ENCODE peak calls at places on chromosomes 5 and 9, in six cellular contexts. P is heart left ventricle, S is tibial artery, W is brain microvascular endothelial cell, X is mammary epithelial cell, G is IMR-90. M is an unnamed sample.

GRCh38 chr9:133275105-133276000 is at the start of gene ABO:
- DNase-seq in P (peak), S (no peak), W (no peak), X (no peak), G (no peak), M (no peak)

GRCh38 chr5:59342181-59342580 is 551.3 kb downstream of the PDE4D start:
- DNase-seq in P (no peak), S (no peak), W (peak), X (no peak), G (no peak), M (no peak)

GRCh38 chr5:42701660-42702059 is 55.0 kb upstream of the CCDC152 start:
- DNase-seq in P (no peak), S (no peak), W (no peak), X (no peak), G (no peak), M (no peak)

GRCh38 chr5:8340739-8341344 is 471.9 kb downstream of the MTRR start:
- DNase-seq in P (no peak), S (no peak), W (peak), X (peak), G (peak), M (peak)

GRCh38 chr5:168430303-168430702 is 56.0 kb upstream of the RARS1 start:
- DNase-seq in P (no peak), S (no peak), W (no peak), X (no peak), G (no peak), M (no peak)

GRCh38 chr9:109258619-109259321 is 62.1 kb downstream of the EPB41L4B start:
- DNase-seq in P (no peak), S (no peak), W (no peak), X (no peak), G (no peak), M (no peak)

GRCh38 chr9:133763272-133764183 is 25.4 kb upstream of the SARDH start:
- DNase-seq in P (no peak), S (no peak), W (peak), X (no peak), G (peak), M (no peak)

GRCh38 chr9:126173929-126174328 is 152.7 kb upstream of the MVB12B start:
- DNase-seq in P (no peak), S (no peak), W (no peak), X (no peak), G (no peak), M (no peak)

GRCh38 chr9:136558373-136558772 is 12.5 kb upstream of the NOTCH1 start:
- DNase-seq in P (no peak), S (no peak), W (no peak), X (peak), G (no peak), M (no peak)

GRCh38 chr9:124182741-124183140 is 75.0 kb upstream of the NEK6 start:
- DNase-seq in P (no peak), S (no peak), W (no peak), X (no peak), G (no peak), M (no peak)

GRCh38 chr5:76402251-76402879 is 720 bp upstream of the IQGAP2 start:
- DNase-seq in P (peak), S (peak), W (no peak), X (no peak), G (no peak), M (peak)

GRCh38 chr5:83467315-83468044 is 4.1 kb upstream of the VCAN start:
- DNase-seq in P (peak), S (peak), W (peak), X (no peak), G (peak), M (no peak)

GRCh38 chr9:72527801-72528195 is 6.4 kb downstream of the TMC1 start:
- DNase-seq in P (no peak), S (no peak), W (no peak), X (no peak), G (no peak), M (no peak)

GRCh38 chr5:107486489-107486888 is 184.2 kb downstream of the EFNA5 start:
- DNase-seq in P (no peak), S (no peak), W (peak), X (peak), G (peak), M (peak)

GRCh38 chr9:114849450-114849849 is 43.6 kb upstream of the TNFSF15 start:
- DNase-seq in P (no peak), S (no peak), W (no peak), X (no peak), G (no peak), M (no peak)

GRCh38 chr9:75930766-75931311 is 40.4 kb downstream of the PCSK5 start:
- DNase-seq in P (no peak), S (no peak), W (no peak), X (no peak), G (no peak), M (no peak)

GRCh38 chr5:92560698-92561361 is 1020.2 kb downstream of the NR2F1-AS1 start:
- DNase-seq in P (no peak), S (no peak), W (peak), X (no peak), G (peak), M (no peak)

GRCh38 chr5:77379558-77380061 is 112.5 kb downstream of the WDR41 start:
- DNase-seq in P (no peak), S (no peak), W (no peak), X (no peak), G (no peak), M (peak)

GRCh38 chr9:38068866-38069628 is at the start of gene SHB:
- DNase-seq in P (peak), S (peak), W (peak), X (peak), G (peak), M (peak)

GRCh38 chr5:149387982-149388381 is 8.9 kb upstream of the IL17B start:
- DNase-seq in P (no peak), S (no peak), W (peak), X (no peak), G (peak), M (no peak)

GRCh38 chr5:68406767-68407232 is 191.2 kb downstream of the PIK3R1 start:
- DNase-seq in P (no peak), S (no peak), W (no peak), X (no peak), G (no peak), M (peak)

GRCh38 chr5:96726802-96727201 is 64.6 kb downstream of the CAST start:
- DNase-seq in P (no peak), S (no peak), W (no peak), X (no peak), G (no peak), M (no peak)

GRCh38 chr9:6759114-6759977 is 1.6 kb downstream of the KDM4C start:
- DNase-seq in P (no peak), S (no peak), W (peak), X (peak), G (peak), M (peak)

GRCh38 chr9:109072133-109072692 is 47.5 kb downstream of the TMEM245 start:
- DNase-seq in P (no peak), S (no peak), W (no peak), X (no peak), G (no peak), M (no peak)

GRCh38 chr5:171386861-171387254 is 791 bp upstream of the NPM1 start:
- DNase-seq in P (no peak), S (no peak), W (no peak), X (no peak), G (peak), M (peak)

GRCh38 chr5:171388816-171389168 is 1.1 kb downstream of the NPM1 start:
- DNase-seq in P (no peak), S (no peak), W (no peak), X (no peak), G (no peak), M (peak)

GRCh38 chr5:171386006-171386671 is 1.5 kb upstream of the NPM1 start:
- DNase-seq in P (no peak), S (no peak), W (no peak), X (no peak), G (no peak), M (no peak)

GRCh38 chr5:171387255-171387969 is at the start of gene NPM1:
- DNase-seq in P (peak), S (peak), W (peak), X (peak), G (peak), M (peak)

DNA sequence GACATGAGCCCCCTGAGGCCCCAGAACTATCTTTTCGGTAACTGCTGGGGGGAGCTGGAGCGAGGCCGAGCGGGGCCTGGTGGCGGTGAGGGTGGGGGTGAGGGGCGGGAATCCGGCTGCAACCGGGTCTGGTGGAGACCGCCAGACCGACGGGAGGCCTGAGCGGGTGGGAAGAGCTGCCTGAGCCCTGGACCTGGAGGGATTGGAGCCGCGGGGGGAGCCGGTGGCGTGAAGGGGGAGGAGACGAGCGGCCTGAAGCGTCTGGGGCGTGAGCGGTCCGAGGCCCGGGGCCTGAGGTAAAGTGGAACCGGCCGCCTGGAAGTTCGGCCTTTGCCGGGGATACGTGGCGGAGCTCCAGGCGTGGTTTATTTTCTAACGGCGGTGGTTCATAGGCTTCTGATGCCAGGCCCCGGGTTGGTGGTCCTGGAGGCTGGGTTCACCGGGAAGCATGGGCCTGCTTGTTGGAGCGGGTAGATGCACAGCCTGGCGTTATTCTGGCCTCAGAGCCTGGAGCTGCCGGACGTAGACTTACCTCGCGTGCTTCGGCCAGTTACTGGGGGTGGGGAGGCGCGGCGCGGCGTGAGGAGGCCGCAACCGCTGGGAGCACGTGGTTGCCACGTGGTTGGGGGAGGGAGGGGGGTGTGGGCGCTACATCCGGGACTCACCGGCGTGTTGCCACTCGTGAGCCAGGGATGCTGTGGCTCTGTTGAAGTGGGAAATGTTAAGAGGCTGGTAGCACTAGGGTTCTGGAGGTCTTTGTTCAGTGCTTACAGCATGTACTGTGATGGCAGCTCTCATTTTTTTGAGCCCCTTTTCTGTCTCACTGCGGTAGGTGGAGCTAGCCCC is 544 bp downstream of the NPM1 start:
- DNase-seq in P (peak), S (peak), W (peak), X (peak), G (peak), M (peak)
- TF ChIP-seq CTCF in P (no peak), S (no peak), W (peak), X (no peak), G (no peak), M (no peak)

GRCh38 chr9:91062281-91062680 is 260.7 kb downstream of the SYK start:
- DNase-seq in P (no peak), S (no peak), W (no peak), X (no peak), G (no peak), M (no peak)

GRCh38 chr9:91059713-91060112 is 258.1 kb downstream of the SYK start:
- DNase-seq in P (no peak), S (no peak), W (no peak), X (peak), G (no peak), M (no peak)

GRCh38 chr9:91063471-91063870 is 261.9 kb downstream of the SYK start:
- DNase-seq in P (no peak), S (no peak), W (no peak), X (no peak), G (no peak), M (no peak)

GRCh38 chr9:91056917-91057316 is 255.3 kb downstream of the SYK start:
- DNase-seq in P (no peak), S (no peak), W (peak), X (peak), G (peak), M (no peak)

DNA sequence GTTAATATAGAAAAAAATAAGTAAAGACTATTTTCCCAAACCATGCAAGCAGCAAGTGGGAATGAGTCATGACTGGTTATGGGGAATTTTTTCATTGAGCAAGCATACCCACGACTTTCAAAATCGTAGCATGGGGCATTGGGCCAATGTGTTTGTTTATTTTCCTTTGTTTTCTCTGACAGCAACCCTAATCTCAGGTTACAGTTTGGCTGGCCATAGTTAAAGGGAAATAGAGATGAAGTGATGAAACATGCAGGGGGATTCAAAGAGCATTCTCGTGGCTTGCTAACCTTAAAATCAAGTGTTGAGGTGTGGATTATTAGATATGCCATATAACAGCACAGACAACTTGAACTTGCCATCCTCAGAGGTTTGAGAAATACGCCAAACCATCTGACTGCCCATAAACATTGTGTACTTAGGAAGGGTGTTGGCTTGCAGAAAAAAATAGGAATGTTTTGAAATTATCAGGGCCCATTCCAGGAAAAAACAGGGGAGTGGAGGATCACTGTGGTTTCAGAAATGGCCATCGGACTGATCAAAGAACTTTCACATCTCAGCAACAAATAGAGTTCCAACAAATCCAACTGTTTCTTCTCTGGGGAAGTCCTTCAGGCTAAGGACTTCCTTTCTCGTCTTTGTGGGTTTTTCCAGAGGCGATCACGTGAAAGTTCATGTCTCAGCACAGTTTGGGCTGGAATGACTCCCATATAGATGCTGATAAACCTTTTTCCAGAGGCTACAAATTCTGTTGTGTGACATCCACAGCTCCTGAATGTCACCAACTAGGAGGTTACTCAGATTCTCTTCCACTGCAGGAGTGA is 259.1 kb downstream of the SYK start:
- DNase-seq in P (no peak), S (peak), W (peak), X (peak), G (peak), M (no peak)
- TF ChIP-seq CTCF in P (no peak), S (no peak), W (no peak), X (no peak), G (no peak), M (no peak)

GRCh38 chr5:164967354-164967753 is 1461.9 kb downstream of the MAT2B start:
- DNase-seq in P (no peak), S (no peak), W (no peak), X (no peak), G (no peak), M (no peak)
- TF ChIP-seq CTCF in P (no peak), S (no peak), W (no peak), X (no peak), G (no peak), M (no peak)

DNA sequence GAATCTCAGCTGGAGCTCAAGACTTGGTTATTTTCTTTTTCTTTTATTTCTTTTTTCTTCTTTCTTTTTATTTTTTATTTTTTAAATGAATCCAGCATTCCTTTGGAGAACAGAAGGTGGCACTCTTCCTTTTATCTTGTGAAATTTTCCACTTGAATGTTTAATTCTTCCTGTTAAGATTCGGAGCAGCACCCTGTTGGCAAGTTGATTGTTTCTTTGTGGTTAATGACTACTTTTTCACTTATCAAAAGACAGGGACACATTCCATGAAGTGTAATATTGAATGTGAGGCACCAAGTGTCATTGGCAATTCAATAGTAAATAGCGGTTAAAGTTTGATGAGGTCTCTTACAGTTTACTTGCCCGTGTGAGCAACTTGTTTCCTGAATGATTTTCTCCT is 240.5 kb upstream of the CHD1 start:
- DNase-seq in P (no peak), S (no peak), W (no peak), X (no peak), G (no peak), M (no peak)
- TF ChIP-seq CTCF in P (no peak), S (no peak), W (peak), X (peak), G (peak), M (no peak)

DNA sequence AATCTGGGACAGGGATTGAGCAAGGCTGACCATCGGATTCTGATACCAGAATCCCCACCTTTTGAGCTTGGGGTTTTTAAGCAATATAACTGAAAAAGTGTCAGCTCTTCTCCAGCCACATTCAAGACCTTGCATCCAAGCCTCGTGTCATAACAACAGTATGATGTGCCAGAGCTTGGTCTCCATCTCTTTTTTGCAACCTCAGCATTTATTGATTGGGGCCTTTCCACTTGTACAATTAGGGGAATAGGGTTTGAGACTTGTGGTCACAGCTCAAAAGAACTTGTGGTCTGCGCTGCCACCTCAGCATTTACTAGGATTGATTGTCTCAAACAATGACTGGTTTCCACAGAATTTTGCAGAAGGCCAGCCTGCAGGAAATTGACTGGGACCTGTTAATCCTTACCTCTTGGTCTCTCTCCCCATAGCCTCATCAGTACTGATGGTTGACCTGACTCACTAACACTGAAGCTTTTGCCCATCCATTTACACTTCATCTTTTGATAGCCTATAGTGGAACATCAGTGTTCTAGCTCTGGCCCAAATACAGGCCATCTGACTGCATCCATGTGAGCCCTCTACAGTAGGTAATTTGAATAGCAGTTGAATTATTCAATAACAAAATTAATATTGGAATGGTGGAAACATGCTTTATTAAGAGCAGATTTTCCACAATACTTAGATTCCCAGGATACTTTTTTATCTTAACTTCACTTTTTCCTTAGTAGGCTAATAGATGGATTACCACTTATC is 381.6 kb upstream of the PRR16 start:
- DNase-seq in P (no peak), S (no peak), W (no peak), X (no peak), G (no peak), M (no peak)
- TF ChIP-seq CTCF in P (no peak), S (no peak), W (peak), X (no peak), G (peak), M (no peak)

M was measured in GM13977.